ENCODE peak calls at places on chromosomes 16 and 17, in four cellular contexts. One of them, this sample, is unnamed.

GRCh38 chr16:11389631-11390565 is 44.6 kb downstream of the RMI2 start:
- DNase-seq in mesenchymal stem cell: no peak
- DNase-seq in mesendoderm: no peak
- DNase-seq in H1: no peak
- DNase-seq in this sample: no peak

GRCh38 chr16:22763655-22764054 is 50.3 kb upstream of the HS3ST2 start:
- DNase-seq in H1: no peak
- DNase-seq in mesenchymal stem cell: no peak
- DNase-seq in mesendoderm: peak; percentile 59
- DNase-seq in this sample: peak; percentile 39

GRCh38 chr16:868846-869822 is 68.6 kb upstream of the GNG13 start:
- DNase-seq in mesenchymal stem cell: no peak
- DNase-seq in H1: no peak
- DNase-seq in mesendoderm: no peak
- DNase-seq in this sample: no peak

GRCh38 chr17:75475144-75475835 is 18.9 kb downstream of the TMEM94 start:
- DNase-seq in mesenchymal stem cell: no peak
- DNase-seq in H1: no peak
- DNase-seq in mesendoderm: no peak
- DNase-seq in this sample: no peak

GRCh38 chr16:47978491-47979490 is 177.0 kb downstream of the ABCC12 start:
- DNase-seq in mesendoderm: no peak
- DNase-seq in H1: no peak
- DNase-seq in mesenchymal stem cell: no peak
- DNase-seq in this sample: no peak

GRCh38 chr16:19506965-19507364 is 14.9 kb downstream of the GDE1 start:
- DNase-seq in H1: no peak
- DNase-seq in mesenchymal stem cell: no peak
- DNase-seq in mesendoderm: no peak
- DNase-seq in this sample: no peak

GRCh38 chr16:17404903-17405691 is 65.7 kb downstream of the XYLT1 start:
- DNase-seq in mesendoderm: no peak
- DNase-seq in H1: no peak
- DNase-seq in mesenchymal stem cell: no peak
- DNase-seq in this sample: no peak

GRCh38 chr16:80084614-80085013 is 456.2 kb upstream of the DYNLRB2 start:
- DNase-seq in H1: peak; percentile 36
- DNase-seq in mesendoderm: peak; percentile 89
- DNase-seq in mesenchymal stem cell: peak; percentile 64
- DNase-seq in this sample: peak; percentile 76

GRCh38 chr16:8583712-8584111 is 6.6 kb downstream of the TMEM114 start:
- DNase-seq in H1: no peak
- DNase-seq in mesendoderm: peak; percentile 62
- DNase-seq in mesenchymal stem cell: no peak
- DNase-seq in this sample: peak; percentile 76

GRCh38 chr17:59561042-59561441 is 4.4 kb upstream of the DHX40 start:
- DNase-seq in mesendoderm: peak; percentile 68
- DNase-seq in H1: no peak
- DNase-seq in mesenchymal stem cell: peak; percentile 22
- DNase-seq in this sample: peak; percentile 56

GRCh38 chr16:31696968-31697743 is 169.5 kb downstream of the AHSP start:
- DNase-seq in H1: no peak
- DNase-seq in mesendoderm: peak; percentile 50
- DNase-seq in mesenchymal stem cell: peak; percentile 41
- DNase-seq in this sample: no peak

GRCh38 chr16:17887963-17888362 is 417.2 kb upstream of the XYLT1 start:
- DNase-seq in H1: no peak
- DNase-seq in mesenchymal stem cell: no peak
- DNase-seq in mesendoderm: no peak
- DNase-seq in this sample: no peak

GRCh38 chr16:53458623-53459022 is 24.4 kb downstream of the RBL2 start:
- DNase-seq in mesenchymal stem cell: no peak
- DNase-seq in mesendoderm: peak; percentile 58
- DNase-seq in H1: no peak
- DNase-seq in this sample: no peak

GRCh38 chr16:66298006-66298405 is 68.5 kb upstream of the CDH5 start:
- DNase-seq in H1: no peak
- DNase-seq in mesendoderm: no peak
- DNase-seq in mesenchymal stem cell: no peak
- DNase-seq in this sample: peak; percentile 6

GRCh38 chr16:70476272-70477020 is 22.1 kb downstream of the FCSK start:
- DNase-seq in mesenchymal stem cell: peak; percentile 79
- DNase-seq in H1: no peak
- DNase-seq in mesendoderm: peak; percentile 46
- DNase-seq in this sample: no peak

GRCh38 chr17:67995568-67996191 is 589 bp downstream of the C17orf58 start:
- DNase-seq in mesendoderm: peak; percentile 44
- DNase-seq in H1: no peak
- DNase-seq in mesenchymal stem cell: peak; percentile 46
- DNase-seq in this sample: peak; percentile 63

GRCh38 chr17:73194514-73195222 is 1.8 kb downstream of the COG1 start:
- DNase-seq in mesendoderm: no peak
- DNase-seq in mesenchymal stem cell: peak; percentile 23
- DNase-seq in H1: no peak
- DNase-seq in this sample: no peak

GRCh38 chr16:25126820-25127232 is 15.3 kb downstream of the LCMT1 start:
- DNase-seq in mesenchymal stem cell: peak; percentile 72
- DNase-seq in H1: no peak
- DNase-seq in mesendoderm: peak; percentile 53
- DNase-seq in this sample: no peak

GRCh38 chr16:22152316-22152715 is 10.0 kb upstream of the SDR42E2 start:
- DNase-seq in H1: no peak
- DNase-seq in mesenchymal stem cell: no peak
- DNase-seq in mesendoderm: no peak
- DNase-seq in this sample: no peak

GRCh38 chr17:11768981-11769380 is 170.7 kb downstream of the DNAH9 start:
- DNase-seq in mesenchymal stem cell: no peak
- DNase-seq in H1: no peak
- DNase-seq in mesendoderm: no peak
- DNase-seq in this sample: no peak

GRCh38 chr17:48483004-48483403 is 47.8 kb downstream of the HOXB1 start:
- DNase-seq in mesendoderm: no peak
- DNase-seq in mesenchymal stem cell: no peak
- DNase-seq in H1: no peak
- DNase-seq in this sample: no peak

GRCh38 chr17:65156185-65156834 is 19.1 kb downstream of the RGS9 start:
- DNase-seq in H1: no peak
- DNase-seq in mesendoderm: no peak
- DNase-seq in mesenchymal stem cell: no peak
- DNase-seq in this sample: no peak

GRCh38 chr16:27066655-27067054 is at the start of gene C16orf82:
- DNase-seq in mesendoderm: no peak
- DNase-seq in H1: no peak
- DNase-seq in mesenchymal stem cell: no peak
- DNase-seq in this sample: no peak

GRCh38 chr17:59893617-59894100 is 738 bp downstream of the RPS6KB1 start:
- DNase-seq in mesenchymal stem cell: peak; percentile 54
- DNase-seq in H1: no peak
- DNase-seq in mesendoderm: peak; percentile 55
- DNase-seq in this sample: no peak

GRCh38 chr17:82957961-82958491 is 118.2 kb upstream of the ZNF750 start:
- DNase-seq in mesenchymal stem cell: no peak
- DNase-seq in H1: no peak
- DNase-seq in mesendoderm: no peak
- DNase-seq in this sample: peak; percentile 43

GRCh38 chr17:71601894-71602504 is 518.8 kb upstream of the SOX9 start:
- DNase-seq in H1: no peak
- DNase-seq in mesenchymal stem cell: no peak
- DNase-seq in mesendoderm: no peak
- DNase-seq in this sample: no peak

GRCh38 chr17:73541561-73541981 is 102.7 kb downstream of the SDK2 start:
- DNase-seq in H1: no peak
- DNase-seq in mesenchymal stem cell: no peak
- DNase-seq in mesendoderm: no peak
- DNase-seq in this sample: no peak

GRCh38 chr16:3158014-3158497 is 23.2 kb downstream of the ZNF213 start:
- DNase-seq in mesendoderm: peak; percentile 36
- DNase-seq in mesenchymal stem cell: peak; percentile 58
- DNase-seq in H1: no peak
- DNase-seq in this sample: no peak

GRCh38 chr16:87160752-87161337 is 156.3 kb downstream of the C16orf95 start:
- DNase-seq in H1: no peak
- DNase-seq in mesendoderm: no peak
- DNase-seq in mesenchymal stem cell: no peak
- DNase-seq in this sample: no peak

DNA sequence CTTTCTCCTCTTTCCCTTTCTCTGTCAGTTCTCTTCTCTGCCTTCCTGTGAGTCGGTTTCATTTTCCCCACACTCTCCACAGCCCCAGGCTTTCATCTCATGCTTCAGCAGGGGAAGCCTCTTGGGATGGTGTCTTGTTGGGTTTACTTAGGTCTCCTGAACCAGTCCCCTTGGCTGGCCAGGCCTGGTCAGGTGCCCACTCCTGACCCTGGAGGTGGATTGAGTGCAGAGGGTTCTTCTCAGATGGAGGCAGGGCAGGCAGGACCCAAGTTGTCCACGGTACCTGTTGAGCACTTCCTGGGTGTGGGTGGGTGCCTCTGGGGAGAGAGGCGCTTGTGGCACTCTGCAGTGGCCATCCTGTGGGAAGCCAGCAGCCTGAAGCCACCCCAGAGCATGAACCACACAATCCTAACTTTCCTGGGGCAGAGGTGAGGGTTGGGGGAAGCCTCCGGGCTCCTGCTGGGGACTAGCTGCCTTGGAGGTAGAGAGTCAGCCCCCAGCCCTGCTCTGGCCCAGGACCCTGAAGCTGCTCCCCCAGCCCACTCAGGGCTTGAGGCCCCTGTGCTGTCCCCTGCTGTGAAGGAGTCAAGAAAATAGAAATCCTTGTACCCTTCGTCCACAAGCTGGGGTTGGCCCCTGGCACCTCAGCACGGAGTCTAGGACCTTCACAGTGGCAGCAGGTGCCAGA is 2.0 kb upstream of the RAP1GAP2 start:
- DNase-seq in mesendoderm: no peak
- DNase-seq in mesenchymal stem cell: no peak
- DNase-seq in H1: no peak
- DNase-seq in this sample: no peak
- H3K4me1 ChIP-seq in mesendoderm: no peaks in the 10 kb centered on the region
- H3K4me1 ChIP-seq in mesenchymal stem cell: peaks cover 7% of the 10 kb centered on the region
- H3K4me1 ChIP-seq in H1: peaks cover 8% of the 10 kb centered on the region
- H3K4me1 ChIP-seq in this sample: no peaks in the 10 kb centered on the region

GRCh38 chr17:42112552-42113176 is at the start of gene DHX58:
- DNase-seq in mesenchymal stem cell: peak; percentile 83
- DNase-seq in mesendoderm: no peak
- DNase-seq in H1: no peak
- DNase-seq in this sample: no peak
- H2BK120ac ChIP-seq in mesenchymal stem cell: peak within 1 kb of the TSS; percentile 42
- H2BK120ac ChIP-seq in mesendoderm: no peak within 1 kb of the TSS
- H2BK120ac ChIP-seq in H1: no peak within 1 kb of the TSS
- H2BK120ac ChIP-seq in this sample: no peak within 1 kb of the TSS

DNA sequence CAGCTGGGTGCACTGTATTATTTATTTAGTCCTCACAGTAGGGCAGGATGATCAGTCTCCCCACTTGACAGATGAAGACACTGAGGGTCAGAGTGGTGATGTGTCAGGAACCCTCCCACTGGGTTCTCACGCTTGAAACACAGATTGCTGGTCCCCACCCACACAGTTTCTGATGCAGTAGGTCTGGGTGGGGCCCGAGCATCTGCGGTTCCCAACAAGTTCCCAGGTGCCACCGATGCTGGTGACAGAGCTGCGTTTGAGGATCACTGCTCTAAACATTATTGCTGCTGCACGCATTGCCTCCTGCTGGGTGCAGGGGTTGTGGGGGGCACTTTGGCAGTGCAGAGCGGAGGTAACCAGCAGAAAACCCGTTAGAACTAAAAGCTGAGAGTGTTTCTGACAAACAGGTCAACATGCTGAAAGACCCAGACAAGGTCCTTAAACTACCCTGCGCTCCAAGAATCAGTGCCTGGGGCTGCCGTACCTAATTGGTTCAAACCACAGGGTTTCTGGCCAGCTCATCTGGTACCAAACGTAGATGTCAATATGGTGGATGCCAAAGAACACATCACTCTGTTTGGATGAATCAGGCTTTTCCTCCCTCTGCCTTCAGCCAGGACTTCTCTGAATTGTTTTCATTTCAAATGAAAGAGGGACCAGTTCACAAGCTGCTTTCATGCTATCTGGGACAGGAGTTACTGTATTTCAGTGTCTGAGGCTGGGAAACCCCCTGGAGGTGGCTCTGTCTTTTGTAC is 76.0 kb downstream of the ABCC1 start:
- DNase-seq in mesendoderm: no peak
- DNase-seq in H1: no peak
- DNase-seq in mesenchymal stem cell: peak; percentile 72
- DNase-seq in this sample: no peak
- H3K4me1 ChIP-seq in mesendoderm: no peaks in the 10 kb centered on the region
- H3K4me1 ChIP-seq in H1: peaks cover 2% of the 10 kb centered on the region
- H3K4me1 ChIP-seq in mesenchymal stem cell: peaks cover 28% of the 10 kb centered on the region
- H3K4me1 ChIP-seq in this sample: no peaks in the 10 kb centered on the region

DNA sequence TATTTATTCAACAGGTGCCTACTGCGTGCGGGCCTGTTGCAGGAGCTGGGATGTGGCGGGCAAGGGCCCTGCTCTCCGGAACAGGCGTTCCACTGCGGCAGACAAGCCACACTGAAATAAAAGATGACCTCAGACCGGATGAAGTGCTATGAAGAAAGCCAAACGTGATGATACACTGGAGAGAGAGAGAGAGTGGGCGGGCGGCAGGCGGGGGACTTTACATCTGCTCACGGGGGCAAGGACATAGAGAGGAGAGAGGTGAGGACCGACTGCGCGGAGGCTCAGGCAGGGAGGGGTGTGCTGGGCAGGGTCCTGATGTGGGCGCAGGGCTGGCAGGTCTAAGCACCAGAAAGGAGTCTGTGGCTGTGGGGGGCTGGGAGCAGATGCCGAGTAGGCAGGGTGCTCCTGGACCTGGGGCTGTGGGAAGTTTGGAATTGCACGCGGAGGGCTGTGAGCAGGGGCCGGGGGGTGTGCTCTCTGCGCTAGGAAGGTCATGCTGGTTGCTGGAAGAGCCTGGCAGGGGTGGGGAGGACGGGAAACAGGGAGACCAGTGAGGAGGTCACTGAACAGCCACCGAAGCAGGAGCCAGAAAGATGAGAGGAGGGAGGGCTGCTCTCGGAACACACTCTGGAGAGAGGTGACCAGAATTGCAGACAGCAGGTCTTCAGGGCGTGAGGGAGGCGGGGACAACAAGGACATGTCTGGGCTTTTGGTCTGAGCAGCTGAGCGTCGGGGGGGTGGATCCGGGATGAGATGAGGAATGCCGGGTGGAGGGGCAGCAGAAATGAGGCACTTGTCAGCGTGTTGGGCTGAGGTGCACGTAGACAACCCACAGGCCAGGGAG is 9.9 kb downstream of the MXRA7 start:
- DNase-seq in mesendoderm: peak; percentile 46
- DNase-seq in mesenchymal stem cell: peak; percentile 94
- DNase-seq in H1: no peak
- DNase-seq in this sample: no peak
- H2BK120ac ChIP-seq in mesendoderm: no peak overlapping the region
- H2BK120ac ChIP-seq in mesenchymal stem cell: peak overlapping the region; percentile 54
- H2BK120ac ChIP-seq in H1: no peak overlapping the region
- H2BK120ac ChIP-seq in this sample: no peak overlapping the region

This sample was measured in H9.